ENCODE peak calls at places on chromosome 3, in four cellular contexts. L, J, A and N are unnamed samples. For H3K79me1, the result is how much of the 10 kb centered on the place peaks cover.

GRCh38 chr3:115518100-115518852 is 105.0 kb upstream of the GAP43 start:
- DNase-seq in L (peak), J (peak), A (no peak), N (peak)

GRCh38 chr3:143084856-143085731 is 34.5 kb upstream of the CHST2 start:
- DNase-seq in L (peak), J (no peak), A (no peak), N (no peak)

GRCh38 chr3:15360786-15361493 is 28.6 kb upstream of the SH3BP5 start:
- DNase-seq in L (peak), J (no peak), A (no peak), N (no peak)

GRCh38 chr3:172675371-172676193 is 35.3 kb downstream of the NCEH1 start:
- DNase-seq in L (peak), J (peak), A (no peak), N (no peak)

GRCh38 chr3:55721716-55722484 is 234.8 kb upstream of the WNT5A start:
- DNase-seq in L (peak), J (peak), A (peak), N (no peak)

GRCh38 chr3:53996153-53996861 is 104.6 kb upstream of the SELENOK start:
- DNase-seq in L (no peak), J (peak), A (no peak), N (no peak)

GRCh38 chr3:105369501-105370371 is 3.0 kb downstream of the ALCAM start:
- DNase-seq in L (peak), J (peak), A (peak), N (peak)

GRCh38 chr3:188546835-188547670 is 393.1 kb downstream of the LPP start:
- DNase-seq in L (peak), J (peak), A (no peak), N (no peak)

GRCh38 chr3:50264389-50264963 is 4.5 kb upstream of the SEMA3B start:
- DNase-seq in L (peak), J (peak), A (peak), N (peak)

GRCh38 chr3:120909602-120909878 is 1.5 kb downstream of the STXBP5L start:
- DNase-seq in L (no peak), J (peak), A (peak), N (peak)

GRCh38 chr3:122092460-122093165 is 37.5 kb downstream of the CD86 start:
- DNase-seq in L (peak), J (peak), A (no peak), N (peak)

GRCh38 chr3:38112378-38112761 is 24.6 kb downstream of the ACAA1 start:
- DNase-seq in L (no peak), J (no peak), A (no peak), N (no peak)

GRCh38 chr3:111998661-111999641 is at the start of gene TAGLN3:
- DNase-seq in L (no peak), J (peak), A (peak), N (peak)

GRCh38 chr3:98361289-98361688 is 7.6 kb downstream of the OR5K4 start:
- DNase-seq in L (no peak), J (no peak), A (no peak), N (no peak)

GRCh38 chr3:37183375-37183831 is 9.0 kb upstream of the LRRFIP2 start:
- DNase-seq in L (peak), J (peak), A (peak), N (no peak)

GRCh38 chr3:148911597-148911996 is 46.5 kb downstream of the CPA3 start:
- DNase-seq in L (no peak), J (peak), A (no peak), N (no peak)

GRCh38 chr3:71304684-71305083 is 278.8 kb downstream of the FOXP1 start:
- DNase-seq in L (peak), J (peak), A (no peak), N (no peak)

GRCh38 chr3:39222462-39222861 is 30.1 kb upstream of the XIRP1 start:
- DNase-seq in L (no peak), J (no peak), A (no peak), N (no peak)

GRCh38 chr3:104907507-104907906 is 459.2 kb upstream of the ALCAM start:
- DNase-seq in L (peak), J (no peak), A (no peak), N (no peak)

GRCh38 chr3:168248383-168249047 is 152.8 kb upstream of the GOLIM4 start:
- DNase-seq in L (peak), J (peak), A (peak), N (peak)

GRCh38 chr3:110027446-110027845 is 690.1 kb upstream of the DPPA4 start:
- DNase-seq in L (peak), J (no peak), A (no peak), N (no peak)

GRCh38 chr3:121482651-121483050 is 63.1 kb downstream of the POLQ start:
- DNase-seq in L (peak), J (no peak), A (no peak), N (no peak)

GRCh38 chr3:57446318-57446841 is 97.8 kb downstream of the DNAH12 start:
- DNase-seq in L (no peak), J (no peak), A (no peak), N (no peak)

GRCh38 chr3:35653347-35653746 is 14.0 kb downstream of the ARPP21 start:
- DNase-seq in L (no peak), J (no peak), A (no peak), N (no peak)

GRCh38 chr3:4939276-4939675 is 40.0 kb upstream of the BHLHE40 start:
- DNase-seq in L (peak), J (no peak), A (no peak), N (no peak)

GRCh38 chr3:48500656-48501055 is 3.3 kb downstream of the SHISA5 start:
- DNase-seq in L (no peak), J (no peak), A (peak), N (no peak)

GRCh38 chr3:32975891-32976290 is 24.4 kb downstream of the CCR4 start:
- DNase-seq in L (no peak), J (no peak), A (no peak), N (no peak)

GRCh38 chr3:192303235-192303634 is 424.1 kb downstream of the FGF12 start:
- DNase-seq in L (no peak), J (peak), A (no peak), N (no peak)

GRCh38 chr3:12948371-12948770 is 107.0 kb upstream of the RPL32 start:
- DNase-seq in L (peak), J (no peak), A (no peak), N (no peak)
- H3K79me1 ChIP-seq in L (half or more), J (under half), A (under half), N (under half)

GRCh38 chr3:12267380-12268030 is 21.4 kb upstream of the PPARG start:
- DNase-seq in L (no peak), J (no peak), A (no peak), N (no peak)

GRCh38 chr3:12266038-12266437 is 22.8 kb upstream of the PPARG start:
- DNase-seq in L (no peak), J (no peak), A (no peak), N (no peak)

GRCh38 chr3:12270976-12271375 is 17.9 kb upstream of the PPARG start:
- DNase-seq in L (no peak), J (no peak), A (no peak), N (no peak)

GRCh38 chr3:12265558-12265957 is 23.3 kb upstream of the PPARG start:
- DNase-seq in L (peak), J (no peak), A (no peak), N (no peak)

DNA sequence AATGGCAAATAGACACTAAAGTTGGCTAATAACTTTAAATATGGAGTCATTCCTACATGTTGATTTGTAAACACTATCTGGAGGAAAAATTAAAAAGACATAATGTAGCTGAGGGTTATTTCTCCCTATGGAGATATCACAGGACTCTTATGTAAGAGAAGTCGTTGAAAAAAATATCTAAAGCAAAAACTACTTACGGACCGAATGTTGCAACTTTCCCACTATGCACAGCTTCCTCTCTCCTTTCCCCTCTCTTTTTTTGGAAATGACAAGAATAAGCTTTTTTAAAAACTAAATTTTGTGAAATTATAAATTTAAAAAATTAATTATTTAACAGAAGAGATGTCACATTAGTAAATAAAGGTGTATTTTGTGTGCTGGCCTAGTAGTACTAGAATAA is 20.8 kb upstream of the PPARG start:
- DNase-seq in L (no peak), J (no peak), A (no peak), N (no peak)
- H3K56ac ChIP-seq in L (no peak), J (no peak), A (no peak), N (no peak)

GRCh38 chr3:155022896-155023295 is 57.2 kb upstream of the MME start:
- DNase-seq in L (no peak), J (no peak), A (no peak), N (no peak)
- H3K9ac ChIP-seq in L (no peak), J (no peak), A (no peak), N (no peak)

GRCh38 chr3:69283496-69283895 is 102.4 kb downstream of the FRMD4B start:
- DNase-seq in L (no peak), J (no peak), A (no peak), N (no peak)
- H3K79me1 ChIP-seq in L (under half), J (under half), A (under half), N (under half)

GRCh38 chr3:52083556-52084087 is 27.3 kb upstream of the DUSP7 start:
- DNase-seq in L (no peak), J (no peak), A (no peak), N (no peak)
- H3K56ac ChIP-seq in L (no peak), J (no peak), A (no peak), N (no peak)

DNA sequence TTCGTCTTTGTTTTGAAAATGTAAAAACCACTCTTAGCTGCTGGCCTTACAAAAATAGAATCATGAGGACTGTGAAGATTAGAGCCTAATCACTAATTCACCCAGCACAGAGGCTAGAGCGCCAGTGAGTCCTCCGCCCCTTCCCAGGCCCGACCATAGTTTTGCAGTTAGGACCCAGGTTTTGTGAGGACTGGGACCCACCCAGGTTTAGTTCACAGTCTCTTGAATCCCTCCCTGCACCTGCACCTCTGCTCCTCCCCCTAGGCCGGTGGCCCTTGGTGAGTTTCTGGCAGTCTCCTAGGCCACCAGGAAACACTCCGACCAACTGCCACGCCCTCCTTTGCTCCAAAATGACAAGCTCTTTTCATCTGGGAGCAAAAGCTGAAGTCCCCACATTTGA is 136.0 kb upstream of the CCDC54 start:
- DNase-seq in L (no peak), J (peak), A (no peak), N (peak)
- H3K9ac ChIP-seq in L (peak), J (peak), A (no peak), N (no peak)

DNA sequence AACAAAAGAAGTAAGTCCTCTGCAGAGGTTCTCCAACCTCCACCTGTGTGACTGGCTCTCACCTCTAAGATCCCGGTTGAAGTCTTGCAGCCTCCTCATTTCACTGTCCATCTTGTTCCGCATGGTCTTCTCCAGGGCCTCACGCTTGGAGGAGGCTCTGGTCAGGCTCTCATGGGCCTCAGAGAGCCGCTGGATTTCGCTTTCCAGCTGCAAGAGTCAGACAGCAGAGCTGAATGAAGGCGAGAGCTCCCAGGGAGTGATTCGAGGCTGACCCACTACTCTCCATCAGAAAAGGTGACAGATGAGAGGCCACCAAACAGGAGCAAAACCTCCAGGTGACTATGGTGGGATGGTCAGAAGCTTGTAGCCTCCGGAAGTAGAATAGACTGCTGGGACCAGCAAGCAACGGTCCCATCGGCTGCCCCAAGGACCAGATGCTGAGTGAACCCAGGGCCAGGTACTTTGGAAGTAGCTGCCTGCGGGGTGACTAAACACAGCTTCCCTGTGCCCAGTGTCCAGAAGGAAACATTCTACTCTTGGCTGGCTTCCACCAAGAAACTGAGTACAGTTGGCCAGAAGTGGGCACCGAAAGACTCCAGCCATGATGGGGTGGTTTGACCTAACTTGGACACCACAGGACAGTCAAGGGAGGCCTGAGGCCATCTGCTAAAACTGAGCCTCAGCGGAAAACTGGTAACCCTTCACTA is 7.9 kb downstream of the AMOTL2 start:
- DNase-seq in L (no peak), J (no peak), A (no peak), N (peak)
- H3K79me1 ChIP-seq in L (half or more), J (under half), A (under half), N (under half)